ENCODE peak calls at places on chromosomes 11 and 22, in four cellular contexts. I is HTR-8/SVneo, Z is heart right ventricle, O is RCC 7860. B is an unnamed sample.
A peak's percentile ranks its signal among the peaks of the same experiment; 100 is the strongest.

GRCh38 chr22:50197856-50198623 is 2.8 kb upstream of the SELENOO start:
- DNase-seq in I (no peak), Z (no peak), O (no peak), B (no peak)

GRCh38 chr11:31499576-31500178 is 9.7 kb downstream of the IMMP1L start:
- DNase-seq in I (no peak), Z (no peak), O (no peak), B (no peak)

GRCh38 chr22:36528336-36528735 is 630 bp downstream of the EIF3D start:
- DNase-seq in I (no peak), Z (no peak), O (no peak), B (no peak)

GRCh38 chr11:72971211-72971610 is 157.0 kb downstream of the ATG16L2 start:
- DNase-seq in I (no peak), Z (no peak), O (no peak), B (no peak)

GRCh38 chr11:31813961-31814868 is 3.1 kb upstream of the PAX6 start:
- DNase-seq in I (no peak), Z (no peak), O (no peak), B (no peak)

GRCh38 chr11:29135504-29135903 is 881.3 kb downstream of the KCNA4 start:
- DNase-seq in I (no peak), Z (no peak), O (peak; percentile 28), B (no peak)

GRCh38 chr11:27213232-27213660 is 149.8 kb downstream of the CCDC34 start:
- DNase-seq in I (no peak), Z (peak; percentile 21), O (peak; percentile 59), B (no peak)

GRCh38 chr11:105108247-105108646 is 31.3 kb downstream of the CARD18 start:
- DNase-seq in I (no peak), Z (no peak), O (no peak), B (no peak)

GRCh38 chr11:101096036-101096704 is 33.4 kb downstream of the PGR start:
- DNase-seq in I (no peak), Z (peak; percentile 56), O (no peak), B (no peak)

GRCh38 chr11:69650081-69650831 is 9.3 kb downstream of the CCND1 start:
- DNase-seq in I (no peak), Z (no peak), O (no peak), B (no peak)

GRCh38 chr22:19663286-19663815 is 51.0 kb upstream of the SEPTIN5 start:
- DNase-seq in I (peak; percentile 19), Z (peak; percentile 69), O (peak; percentile 68), B (no peak)

GRCh38 chr11:74783241-74783871 is 34.7 kb downstream of the RNF169 start:
- DNase-seq in I (peak; percentile 41), Z (peak; percentile 10), O (peak; percentile 43), B (no peak)

GRCh38 chr22:35838849-35839646 is 121.4 kb downstream of the APOL5 start:
- DNase-seq in I (no peak), Z (peak; percentile 27), O (peak; percentile 33), B (no peak)

B was measured in NCI-H187.